ENCODE peak calls at places on chromosomes 6 and 20, in ten cellular contexts. R, Z, U, H, Q, P, M, K, I and W are unnamed samples.

GRCh38 chr20:60921021-60921622 is 330.9 kb upstream of the CDH4 start:
- DNase-seq in K (no peak), I (no peak), P (no peak), R (peak; percentile 6), H (peak; percentile 67), Q (peak; percentile 38), Z (no peak), M (no peak), U (no peak), W (no peak)

GRCh38 chr6:3545156-3545555 is 88.3 kb upstream of the SLC22A23 start:
- DNase-seq in K (no peak), P (no peak), Z (no peak), Q (no peak), I (no peak), U (no peak), M (no peak), R (no peak), H (no peak), W (no peak)

GRCh38 chr6:108847738-108848115 is 495 bp upstream of the ARMC2 start:
- DNase-seq in K (no peak), P (no peak), R (no peak), M (no peak), Q (no peak), U (no peak), Z (no peak), I (no peak), H (no peak), W (no peak)

GRCh38 chr20:859661-860294 is 26.3 kb downstream of the FAM110A start:
- DNase-seq in Q (no peak), H (no peak), Z (no peak), I (peak; percentile 77), R (no peak), P (no peak), U (no peak), M (no peak), K (no peak), W (no peak)

GRCh38 chr20:41340327-41341055 is at the start of gene LPIN3:
- DNase-seq in H (peak; percentile 83), I (peak; percentile 47), R (peak; percentile 78), M (peak; percentile 84), K (peak; percentile 61), Z (peak; percentile 97), Q (peak; percentile 99), U (peak; percentile 32), P (no peak), W (peak; percentile 47)

GRCh38 chr6:109477184-109477583 is 5.8 kb downstream of the ZBTB24 start:
- DNase-seq in R (no peak), Q (no peak), I (no peak), H (no peak), K (no peak), M (no peak), Z (no peak), U (no peak), P (no peak), W (no peak)

GRCh38 chr6:25490018-25490865 is 161.8 kb upstream of the SCGN start:
- DNase-seq in U (peak; percentile 29), R (peak; percentile 30), K (peak; percentile 65), H (peak; percentile 83), Q (peak; percentile 63), P (peak; percentile 8), M (peak; percentile 76), Z (peak; percentile 64), I (peak; percentile 77), W (peak; percentile 73)

GRCh38 chr20:32585011-32585518 is at the start of gene NOL4L:
- DNase-seq in K (peak; percentile 48), I (peak; percentile 17), P (no peak), M (peak; percentile 32), Q (peak; percentile 90), Z (no peak), R (no peak), H (peak; percentile 78), U (peak; percentile 30), W (no peak)

GRCh38 chr6:133130863-133131262 is 110.3 kb upstream of the EYA4 start:
- DNase-seq in Z (peak; percentile 11), M (no peak), H (no peak), I (no peak), Q (no peak), P (no peak), R (peak; percentile 52), K (no peak), U (no peak), W (no peak)

GRCh38 chr20:7650481-7650880 is 289.8 kb downstream of the HAO1 start:
- DNase-seq in R (no peak), M (peak; percentile 67), K (no peak), P (no peak), U (no peak), H (no peak), Q (no peak), Z (no peak), I (no peak), W (peak; percentile 21)

GRCh38 chr6:17885079-17885478 is 102.4 kb downstream of the KIF13A start:
- DNase-seq in H (no peak), K (peak; percentile 11), Q (no peak), P (no peak), M (no peak), I (peak; percentile 4), U (no peak), R (no peak), Z (no peak), W (no peak)

GRCh38 chr20:21342656-21343345 is 39.7 kb downstream of the XRN2 start:
- DNase-seq in K (no peak), U (no peak), Q (no peak), P (no peak), H (no peak), Z (no peak), R (no peak), I (no peak), M (no peak), W (peak; percentile 63)

GRCh38 chr6:162442675-162443074 is 284.9 kb downstream of the PRKN start:
- DNase-seq in K (no peak), R (no peak), U (no peak), H (no peak), I (no peak), M (peak; percentile 8), P (no peak), Z (no peak), Q (peak; percentile 46), W (no peak)

GRCh38 chr6:45653117-45653883 is 275.6 kb upstream of the SUPT3H start:
- DNase-seq in H (no peak), Q (no peak), R (no peak), U (no peak), Z (no peak), K (no peak), I (no peak), M (no peak), P (no peak), W (no peak)

GRCh38 chr6:111620168-111620567 is 14.5 kb upstream of the TRAF3IP2 start:
- DNase-seq in R (no peak), Z (no peak), M (no peak), P (no peak), Q (no peak), I (no peak), K (no peak), H (no peak), U (no peak), W (no peak)

GRCh38 chr6:70709826-70710225 is 42.1 kb downstream of the SMAP1 start:
- DNase-seq in Q (no peak), U (no peak), H (no peak), I (no peak), Z (no peak), M (peak; percentile 79), K (no peak), P (no peak), R (peak; percentile 10), W (no peak)

GRCh38 chr20:41456341-41456740 is 89.7 kb upstream of the EMILIN3 start:
- DNase-seq in U (no peak), K (no peak), Z (no peak), Q (no peak), P (no peak), M (no peak), H (no peak), I (no peak), R (peak; percentile 68), W (no peak)

GRCh38 chr6:119602215-119603178 is 252.9 kb upstream of the MAN1A1 start:
- DNase-seq in I (no peak), H (no peak), M (peak; percentile 33), U (no peak), Z (no peak), Q (no peak), K (no peak), P (no peak), R (no peak), W (no peak)

GRCh38 chr20:44081888-44082287 is 105.1 kb downstream of the JPH2 start:
- DNase-seq in Q (no peak), K (no peak), I (no peak), Z (no peak), U (no peak), P (no peak), M (no peak), R (no peak), H (no peak), W (no peak)

GRCh38 chr6:24547243-24547642 is 52.5 kb downstream of the ALDH5A1 start:
- DNase-seq in H (no peak), P (peak; percentile 3), I (peak; percentile 37), K (peak; percentile 56), Z (no peak), U (peak; percentile 3), R (no peak), M (no peak), Q (peak; percentile 51), W (no peak)

GRCh38 chr6:45679163-45679562 is 301.4 kb upstream of the SUPT3H start:
- DNase-seq in K (no peak), U (no peak), Q (no peak), I (no peak), R (no peak), M (no peak), Z (no peak), P (no peak), H (no peak), W (no peak)

GRCh38 chr6:79536615-79536968 is 638 bp downstream of the LCA5 start:
- DNase-seq in Q (no peak), K (peak; percentile 1), Z (no peak), R (no peak), M (peak; percentile 65), U (no peak), I (no peak), H (no peak), P (no peak), W (no peak)

GRCh38 chr6:32842690-32843089 is 1.2 kb downstream of the PSMB8 start:
- DNase-seq in M (no peak), U (no peak), P (no peak), H (no peak), R (no peak), I (no peak), Z (no peak), K (no peak), Q (no peak), W (no peak)

GRCh38 chr20:12575352-12576095 is 433.2 kb upstream of the SPTLC3 start:
- DNase-seq in U (no peak), M (peak; percentile 93), Q (no peak), I (no peak), H (no peak), K (no peak), R (no peak), P (no peak), Z (no peak), W (no peak)

GRCh38 chr6:10316327-10316726 is 98.5 kb downstream of the TFAP2A start:
- DNase-seq in P (no peak), K (no peak), H (no peak), R (peak; percentile 62), I (no peak), Q (no peak), U (no peak), M (peak; percentile 72), Z (peak; percentile 85), W (no peak)

GRCh38 chr20:37276494-37277252 is 12.8 kb upstream of the MANBAL start:
- DNase-seq in Q (no peak), Z (peak; percentile 74), I (peak; percentile 20), U (no peak), M (peak; percentile 51), K (peak; percentile 9), P (no peak), H (no peak), R (peak; percentile 85), W (peak; percentile 75)